ENCODE peak calls at places on chromosome 5, in six cellular contexts. X is stimulated activated CD8-positive, alpha-beta memory T cell treated with anti-CD3 and anti-CD28 coated beads, Interleukin-15, amount 100 ng/mL, for 24 hours; U is stimulated activated CD4-positive, alpha-beta T cell treated with anti-CD3 and anti-CD28 coated beads, TNF-alpha, amount 100 ng/mL, for 24 hours; C is neural progenitor cell; V is hepatic stellate cell; N is Jurkat, Clone E6-1. D is an unnamed sample.

GRCh38 chr5:142325677-142326479 is 1.1 kb upstream of the SPRY4 start:
- DNase-seq in X (no peak), U (no peak), C (peak; percentile 84), V (peak; percentile 74), N (no peak), D (no peak)

GRCh38 chr5:155416765-155417164 is 403.2 kb downstream of the KIF4B start:
- DNase-seq in X (no peak), U (no peak), C (no peak), V (no peak), N (no peak), D (no peak)

GRCh38 chr5:177339107-177339638 is 12.3 kb downstream of the LMAN2 start:
- DNase-seq in X (no peak), U (no peak), C (no peak), V (no peak), N (no peak), D (no peak)

GRCh38 chr5:151670074-151670686 is 16.5 kb downstream of the SPARC start:
- DNase-seq in X (no peak), U (no peak), C (no peak), V (no peak), N (no peak), D (no peak)

GRCh38 chr5:6760003-6760402 is 46.8 kb downstream of the TENT4A start:
- DNase-seq in X (no peak), U (no peak), C (no peak), V (no peak), N (no peak), D (no peak)

GRCh38 chr5:135887881-135888614 is 7.6 kb downstream of the IL9 start:
- DNase-seq in X (no peak), U (no peak), C (peak; percentile 70), V (no peak), N (no peak), D (no peak)

GRCh38 chr5:6419340-6419852 is 29.3 kb upstream of the UBE2QL1 start:
- DNase-seq in X (no peak), U (no peak), C (no peak), V (peak; percentile 15), N (no peak), D (no peak)

GRCh38 chr5:116137544-116138378 is 52.9 kb downstream of the COMMD10 start:
- DNase-seq in X (no peak), U (no peak), C (peak; percentile 69), V (peak; percentile 22), N (peak; percentile 63), D (no peak)

GRCh38 chr5:2611561-2612096 is 139.8 kb downstream of the IRX2 start:
- DNase-seq in X (no peak), U (no peak), C (no peak), V (no peak), N (no peak), D (no peak)

GRCh38 chr5:150672237-150672883 is 11.3 kb downstream of the MYOZ3 start:
- DNase-seq in X (no peak), U (no peak), C (peak; percentile 65), V (no peak), N (no peak), D (no peak)

GRCh38 chr5:27217977-27218376 is 179.6 kb upstream of the CDH9 start:
- DNase-seq in X (no peak), U (no peak), C (no peak), V (no peak), N (no peak), D (no peak)

GRCh38 chr5:153704110-153704509 is 213.6 kb downstream of the GRIA1 start:
- DNase-seq in X (no peak), U (no peak), C (no peak), V (no peak), N (no peak), D (no peak)

GRCh38 chr5:149749481-149750365 is 19.6 kb downstream of the PPARGC1B start:
- DNase-seq in X (no peak), U (no peak), C (no peak), V (no peak), N (no peak), D (no peak)

GRCh38 chr5:149049371-149049781 is 13.5 kb downstream of the SH3TC2 start:
- DNase-seq in X (no peak), U (no peak), C (no peak), V (no peak), N (no peak), D (peak; percentile 66)

GRCh38 chr5:9587135-9587534 is 41.3 kb upstream of the SEMA5A start:
- DNase-seq in X (no peak), U (no peak), C (no peak), V (no peak), N (no peak), D (no peak)

GRCh38 chr5:178590141-178590923 is at the start of gene COL23A1:
- DNase-seq in X (no peak), U (no peak), C (peak; percentile 90), V (no peak), N (no peak), D (peak; percentile 16)

GRCh38 chr5:73093943-73094342 is 26.4 kb upstream of the TMEM171 start:
- DNase-seq in X (no peak), U (no peak), C (no peak), V (no peak), N (no peak), D (no peak)

GRCh38 chr5:132591140-132591539 is 34.4 kb downstream of the RAD50 start:
- DNase-seq in X (no peak), U (no peak), C (no peak), V (peak; percentile 1), N (peak; percentile 14), D (no peak)

GRCh38 chr5:159336586-159337290 is 6.5 kb upstream of the IL12B start:
- DNase-seq in X (no peak), U (no peak), C (no peak), V (no peak), N (no peak), D (no peak)

GRCh38 chr5:133962801-133963476 is 5.5 kb downstream of the C5orf15 start:
- DNase-seq in X (no peak), U (no peak), C (no peak), V (peak; percentile 50), N (no peak), D (no peak)

GRCh38 chr5:116032094-116032517 is at the start of gene ARL14EPL:
- DNase-seq in X (no peak), U (no peak), C (peak; percentile 18), V (peak; percentile 19), N (no peak), D (peak; percentile 94)

GRCh38 chr5:102294996-102295395 is 1.1 kb downstream of the SLCO4C1 start:
- DNase-seq in X (no peak), U (no peak), C (peak; percentile 3), V (no peak), N (no peak), D (no peak)

GRCh38 chr5:139861021-139861888 is 65.6 kb downstream of the PSD2 start:
- DNase-seq in X (no peak), U (no peak), C (no peak), V (no peak), N (no peak), D (no peak)

GRCh38 chr5:124605516-124605915 is 140.9 kb downstream of the ZNF608 start:
- DNase-seq in X (no peak), U (no peak), C (peak; percentile 69), V (no peak), N (no peak), D (no peak)

GRCh38 chr5:158563774-158564390 is 535.8 kb downstream of the EBF1 start:
- DNase-seq in X (no peak), U (no peak), C (no peak), V (no peak), N (no peak), D (no peak)

GRCh38 chr5:1514027-1514818 is 9.5 kb downstream of the LPCAT1 start:
- DNase-seq in X (no peak), U (no peak), C (peak; percentile 7), V (no peak), N (no peak), D (no peak)

GRCh38 chr5:167688731-167689130 is 602.7 kb upstream of the WWC1 start:
- DNase-seq in X (no peak), U (no peak), C (no peak), V (no peak), N (no peak), D (no peak)

D was measured in retinal pigment epithelial cell.